ENCODE peak calls at places on chromosomes 13 and 19, in five cellular contexts. W is fibroblast of villous mesenchyme; H is naive thymus-derived CD8-positive, alpha-beta T cell; O is EL; D is cardiac fibroblast. F is an unnamed sample.

GRCh38 chr13:31035162-31035951 is 102.9 kb downstream of the TEX26 start:
- DNase-seq in D (no peak), O (no peak), H (no peak), W (no peak), F (no peak)

GRCh38 chr19:38231918-38232317 is 7.9 kb upstream of the DPF1 start:
- DNase-seq in D (no peak), H (no peak), W (no peak), O (no peak), F (no peak)

GRCh38 chr19:32372726-32373613 is 27.6 kb downstream of the ZNF507 start:
- DNase-seq in W (no peak), H (no peak), O (peak; percentile 75), D (peak; percentile 44), F (no peak)

GRCh38 chr13:30119476-30119875 is 187.9 kb downstream of the KATNAL1 start:
- DNase-seq in W (peak; percentile 96), H (no peak), O (peak; percentile 94), D (peak; percentile 65), F (peak; percentile 12)

GRCh38 chr19:21856751-21857150 is 20.8 kb upstream of the ZNF43 start:
- DNase-seq in D (no peak), H (no peak), O (no peak), W (no peak), F (no peak)

GRCh38 chr13:86002921-86003488 is 203.8 kb upstream of the SLITRK6 start:
- DNase-seq in W (no peak), D (no peak), H (no peak), O (no peak), F (no peak)

GRCh38 chr13:60837806-60838205 is 440.8 kb downstream of the TDRD3 start:
- DNase-seq in O (no peak), D (peak; percentile 23), H (no peak), W (no peak), F (no peak)

GRCh38 chr19:45099465-45100201 is 6.7 kb downstream of the PPP1R37 start:
- DNase-seq in O (no peak), W (peak; percentile 67), D (no peak), H (no peak), F (no peak)